ENCODE peak calls at places on chromosomes 13 and 19, in six cellular contexts. One of them, this sample, is unnamed.

GRCh38 chr19:42191855-42192254 is 25.6 kb downstream of the DEDD2 start:
- DNase-seq in NCI-H774: peak; percentile 62
- DNase-seq in colonic mucosa: peak; percentile 90
- DNase-seq in H9: no peak
- DNase-seq in activated naive CD8-positive, alpha-beta T cell treated with anti-CD3 and anti-CD28 coated beads, Interleukin-2, amount 50 U/mL, for 24 hours: peak; percentile 46
- DNase-seq in LoVo: peak; percentile 98
- DNase-seq in this sample: no peak

GRCh38 chr19:4352701-4353121 is 9.3 kb downstream of the MPND start:
- DNase-seq in H9: peak; percentile 68
- DNase-seq in LoVo: peak; percentile 56
- DNase-seq in activated naive CD8-positive, alpha-beta T cell treated with anti-CD3 and anti-CD28 coated beads, Interleukin-2, amount 50 U/mL, for 24 hours: peak; percentile 69
- DNase-seq in colonic mucosa: no peak
- DNase-seq in NCI-H774: no peak
- DNase-seq in this sample: no peak

GRCh38 chr19:29562299-29563297 is 36.8 kb downstream of the VSTM2B start:
- DNase-seq in NCI-H774: no peak
- DNase-seq in activated naive CD8-positive, alpha-beta T cell treated with anti-CD3 and anti-CD28 coated beads, Interleukin-2, amount 50 U/mL, for 24 hours: no peak
- DNase-seq in H9: no peak
- DNase-seq in LoVo: no peak
- DNase-seq in colonic mucosa: no peak
- DNase-seq in this sample: no peak

GRCh38 chr13:74129500-74130144 is 4.6 kb downstream of the KLF12 start:
- DNase-seq in H9: no peak
- DNase-seq in LoVo: peak; percentile 44
- DNase-seq in NCI-H774: no peak
- DNase-seq in activated naive CD8-positive, alpha-beta T cell treated with anti-CD3 and anti-CD28 coated beads, Interleukin-2, amount 50 U/mL, for 24 hours: peak; percentile 19
- DNase-seq in colonic mucosa: peak; percentile 67
- DNase-seq in this sample: no peak

GRCh38 chr13:94346261-94347019 is 133.0 kb downstream of the DCT start:
- DNase-seq in LoVo: no peak
- DNase-seq in activated naive CD8-positive, alpha-beta T cell treated with anti-CD3 and anti-CD28 coated beads, Interleukin-2, amount 50 U/mL, for 24 hours: no peak
- DNase-seq in colonic mucosa: no peak
- DNase-seq in NCI-H774: no peak
- DNase-seq in H9: no peak
- DNase-seq in this sample: no peak

GRCh38 chr19:11142528-11143171 is 12.9 kb downstream of the SPC24 start:
- DNase-seq in H9: peak; percentile 92
- DNase-seq in activated naive CD8-positive, alpha-beta T cell treated with anti-CD3 and anti-CD28 coated beads, Interleukin-2, amount 50 U/mL, for 24 hours: no peak
- DNase-seq in colonic mucosa: peak; percentile 74
- DNase-seq in LoVo: peak; percentile 92
- DNase-seq in NCI-H774: no peak
- DNase-seq in this sample: peak; percentile 51

GRCh38 chr19:58196911-58197616 is 14.2 kb downstream of the ZNF274 start:
- DNase-seq in colonic mucosa: no peak
- DNase-seq in LoVo: no peak
- DNase-seq in NCI-H774: no peak
- DNase-seq in H9: no peak
- DNase-seq in activated naive CD8-positive, alpha-beta T cell treated with anti-CD3 and anti-CD28 coated beads, Interleukin-2, amount 50 U/mL, for 24 hours: no peak
- DNase-seq in this sample: no peak

GRCh38 chr13:26881154-26881553 is 120.6 kb upstream of the GPR12 start:
- DNase-seq in colonic mucosa: no peak
- DNase-seq in H9: no peak
- DNase-seq in activated naive CD8-positive, alpha-beta T cell treated with anti-CD3 and anti-CD28 coated beads, Interleukin-2, amount 50 U/mL, for 24 hours: no peak
- DNase-seq in LoVo: peak; percentile 1
- DNase-seq in NCI-H774: no peak
- DNase-seq in this sample: no peak

GRCh38 chr19:16418597-16418962 is 53.2 kb downstream of the EPS15L1 start:
- DNase-seq in NCI-H774: no peak
- DNase-seq in colonic mucosa: no peak
- DNase-seq in LoVo: no peak
- DNase-seq in H9: no peak
- DNase-seq in activated naive CD8-positive, alpha-beta T cell treated with anti-CD3 and anti-CD28 coated beads, Interleukin-2, amount 50 U/mL, for 24 hours: no peak
- DNase-seq in this sample: no peak

GRCh38 chr19:496333-496634 is at the start of gene MADCAM1:
- DNase-seq in H9: peak; percentile 35
- DNase-seq in NCI-H774: no peak
- DNase-seq in LoVo: no peak
- DNase-seq in activated naive CD8-positive, alpha-beta T cell treated with anti-CD3 and anti-CD28 coated beads, Interleukin-2, amount 50 U/mL, for 24 hours: no peak
- DNase-seq in colonic mucosa: no peak
- DNase-seq in this sample: no peak

GRCh38 chr19:46913852-46914430 is 53.1 kb downstream of the ARHGAP35 start:
- DNase-seq in NCI-H774: no peak
- DNase-seq in activated naive CD8-positive, alpha-beta T cell treated with anti-CD3 and anti-CD28 coated beads, Interleukin-2, amount 50 U/mL, for 24 hours: no peak
- DNase-seq in colonic mucosa: no peak
- DNase-seq in H9: no peak
- DNase-seq in LoVo: peak; percentile 78
- DNase-seq in this sample: no peak

GRCh38 chr13:37068962-37069361 is 9.5 kb upstream of the SUPT20H start:
- DNase-seq in NCI-H774: no peak
- DNase-seq in LoVo: no peak
- DNase-seq in activated naive CD8-positive, alpha-beta T cell treated with anti-CD3 and anti-CD28 coated beads, Interleukin-2, amount 50 U/mL, for 24 hours: no peak
- DNase-seq in colonic mucosa: no peak
- DNase-seq in H9: no peak
- DNase-seq in this sample: no peak

GRCh38 chr19:45643927-45644771 is 5.0 kb upstream of the EML2 start:
- DNase-seq in LoVo: no peak
- DNase-seq in H9: no peak
- DNase-seq in NCI-H774: no peak
- DNase-seq in activated naive CD8-positive, alpha-beta T cell treated with anti-CD3 and anti-CD28 coated beads, Interleukin-2, amount 50 U/mL, for 24 hours: no peak
- DNase-seq in colonic mucosa: no peak
- DNase-seq in this sample: no peak

GRCh38 chr13:40221460-40222201 is 444.8 kb downstream of the FOXO1 start:
- DNase-seq in activated naive CD8-positive, alpha-beta T cell treated with anti-CD3 and anti-CD28 coated beads, Interleukin-2, amount 50 U/mL, for 24 hours: no peak
- DNase-seq in H9: no peak
- DNase-seq in NCI-H774: no peak
- DNase-seq in colonic mucosa: no peak
- DNase-seq in LoVo: no peak
- DNase-seq in this sample: no peak

GRCh38 chr19:15332311-15332996 is at the start of gene BRD4:
- DNase-seq in LoVo: peak; percentile 76
- DNase-seq in activated naive CD8-positive, alpha-beta T cell treated with anti-CD3 and anti-CD28 coated beads, Interleukin-2, amount 50 U/mL, for 24 hours: peak; percentile 82
- DNase-seq in NCI-H774: peak; percentile 65
- DNase-seq in colonic mucosa: peak; percentile 79
- DNase-seq in H9: peak; percentile 64
- DNase-seq in this sample: peak; percentile 91

GRCh38 chr19:34367424-34367957 is 2.5 kb downstream of the GPI start:
- DNase-seq in H9: no peak
- DNase-seq in activated naive CD8-positive, alpha-beta T cell treated with anti-CD3 and anti-CD28 coated beads, Interleukin-2, amount 50 U/mL, for 24 hours: no peak
- DNase-seq in NCI-H774: no peak
- DNase-seq in LoVo: no peak
- DNase-seq in colonic mucosa: no peak
- DNase-seq in this sample: no peak

GRCh38 chr19:55451163-55451521 is 8.0 kb upstream of the SHISA7 start:
- DNase-seq in NCI-H774: no peak
- DNase-seq in H9: no peak
- DNase-seq in activated naive CD8-positive, alpha-beta T cell treated with anti-CD3 and anti-CD28 coated beads, Interleukin-2, amount 50 U/mL, for 24 hours: no peak
- DNase-seq in colonic mucosa: no peak
- DNase-seq in LoVo: no peak
- DNase-seq in this sample: no peak